ENCODE peak calls at places on chromosomes 3 and 15, in five cellular contexts. U is bronchial epithelial cell, N is lung, H is GM06990, F is AG09319. Y is an unnamed sample.

GRCh38 chr3:184874709-184875644 is 63.0 kb downstream of the VPS8 start:
- DNase-seq in N (no peak), U (peak), H (no peak), F (no peak), Y (peak)

GRCh38 chr15:61380270-61380669 is 151.2 kb upstream of the RORA start:
- DNase-seq in U (no peak), N (no peak), F (no peak), H (no peak), Y (no peak)

GRCh38 chr3:191774485-191774884 is 313.5 kb downstream of the PYDC2 start:
- DNase-seq in H (no peak), N (no peak), F (no peak), U (peak), Y (peak)

GRCh38 chr3:81713018-81713417 is 48.4 kb downstream of the GBE1 start:
- DNase-seq in N (no peak), U (peak), H (no peak), F (no peak), Y (no peak)

GRCh38 chr15:74997161-74997942 is 2.0 kb downstream of the SCAMP5 start:
- DNase-seq in U (no peak), F (no peak), N (no peak), H (no peak), Y (no peak)

GRCh38 chr3:32181801-32182200 is 56.7 kb upstream of the CMTM8 start:
- DNase-seq in N (no peak), U (peak), H (no peak), F (no peak), Y (no peak)

GRCh38 chr3:141795719-141796435 is 32.7 kb downstream of the GRK7 start:
- DNase-seq in N (peak), U (peak), F (peak), H (no peak), Y (peak)

GRCh38 chr3:72490688-72491430 is 357.4 kb downstream of the SHQ1 start:
- DNase-seq in U (no peak), N (no peak), F (no peak), H (no peak), Y (no peak)

GRCh38 chr3:112136959-112137693 is 4.1 kb upstream of the GCSAM start:
- DNase-seq in H (no peak), N (no peak), U (peak), F (no peak), Y (peak)

DNA sequence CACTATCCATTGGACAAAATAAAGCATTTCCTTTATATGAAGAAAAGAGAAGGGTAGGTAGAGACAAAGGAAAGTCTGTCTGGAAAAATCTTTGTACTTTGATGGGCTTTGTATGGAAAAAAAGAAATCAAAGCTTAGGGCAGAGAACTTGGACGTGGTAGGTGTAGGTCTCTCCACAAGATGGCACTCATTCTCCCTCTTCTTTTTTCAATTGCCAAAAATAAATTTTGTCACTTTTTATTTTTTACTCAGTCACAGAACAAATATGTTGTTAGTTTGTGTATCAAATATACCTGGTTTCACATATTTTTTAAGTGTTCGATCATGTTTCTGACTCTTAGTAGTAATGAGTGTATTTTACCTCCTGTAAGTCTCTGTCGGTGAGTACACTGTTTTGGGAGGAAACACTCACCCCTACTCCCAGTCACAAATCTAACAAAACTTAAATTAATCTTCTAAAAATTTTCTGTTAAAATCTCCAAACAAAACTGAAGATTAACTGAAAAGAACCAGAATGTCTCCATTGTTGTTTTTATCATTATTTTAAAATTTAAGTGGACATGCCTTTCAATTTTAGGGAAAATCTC is 415.8 kb upstream of the GOLIM4 start:
- DNase-seq in U (peak), N (no peak), H (peak), F (no peak), Y (peak)
- TF ChIP-seq CTCF in U (peak), N (no peak), H (peak), F (peak), Y (peak)

DNA sequence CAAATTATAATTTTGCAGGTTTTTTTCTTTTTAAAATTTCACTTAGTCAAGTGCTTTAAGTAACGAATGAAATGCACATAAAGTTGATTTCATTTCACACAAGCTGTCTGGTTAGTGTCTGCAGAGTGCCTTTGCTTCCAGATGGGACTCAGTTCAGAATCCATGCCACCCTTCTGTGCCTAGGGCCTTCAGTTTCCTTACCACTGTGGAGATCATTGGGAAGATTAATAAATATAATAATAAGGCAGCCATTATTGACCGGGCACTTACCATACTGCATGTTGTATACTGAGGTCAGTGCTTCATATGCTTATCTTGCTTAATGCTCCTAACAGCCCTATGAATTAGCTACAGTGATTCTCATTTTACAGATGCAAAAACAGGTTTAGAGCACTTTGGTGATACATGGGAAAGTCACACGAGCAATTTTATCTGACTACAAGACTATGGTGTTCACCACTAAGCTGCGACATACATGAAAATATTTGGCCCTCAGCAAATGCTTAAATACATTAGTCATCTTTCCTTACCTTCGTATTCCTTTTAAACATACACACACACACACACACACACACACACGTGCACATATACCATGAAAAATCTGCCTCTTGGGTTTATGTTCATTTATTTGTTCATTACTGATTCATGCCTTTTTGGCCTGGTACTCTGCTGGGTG is 3.0 kb downstream of the NMNAT3 start:
- DNase-seq in H (no peak), F (no peak), U (peak), N (no peak), Y (no peak)
- TF ChIP-seq CTCF in H (no peak), F (no peak), U (no peak), N (no peak), Y (no peak)

DNA sequence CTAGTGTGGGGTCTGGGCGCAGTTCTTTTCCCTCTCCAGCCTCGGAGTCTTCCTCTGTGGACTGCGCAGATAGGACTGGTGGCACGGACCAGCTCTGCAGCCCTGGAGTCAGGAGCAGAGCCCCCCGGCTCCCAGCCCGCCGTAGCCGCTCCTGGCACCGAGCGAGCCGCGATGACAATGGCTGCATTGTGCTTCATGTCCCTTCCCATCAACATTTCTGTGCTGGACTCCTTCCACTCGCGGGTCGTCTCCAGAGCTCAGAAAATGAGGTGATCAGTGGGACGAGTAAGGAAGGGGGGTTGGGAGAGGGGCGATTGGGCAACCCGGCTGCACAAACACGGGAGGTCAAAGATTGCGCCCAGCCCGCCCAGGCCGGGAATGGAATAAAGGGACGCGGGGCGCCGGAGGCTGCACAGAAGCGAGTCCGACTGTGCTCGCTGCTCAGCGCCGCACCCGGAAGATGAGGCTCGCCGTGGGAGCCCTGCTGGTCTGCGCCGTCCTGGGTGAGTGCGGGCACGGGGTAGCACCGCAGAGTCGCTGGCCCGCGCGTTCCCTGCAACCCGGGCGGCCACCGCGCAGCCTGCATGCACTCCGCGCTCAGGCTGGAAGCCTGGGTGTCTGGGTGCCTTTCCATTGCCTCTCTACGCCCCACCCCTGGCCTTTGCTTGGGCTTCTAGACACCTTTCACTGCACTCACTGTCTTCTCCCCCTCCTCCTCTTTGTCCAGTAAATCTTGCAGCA is at the start of gene TF:
- DNase-seq in H (no peak), N (no peak), U (no peak), F (no peak), Y (no peak)
- TF ChIP-seq CTCF in H (no peak), N (no peak), U (no peak), F (no peak), Y (no peak)

DNA sequence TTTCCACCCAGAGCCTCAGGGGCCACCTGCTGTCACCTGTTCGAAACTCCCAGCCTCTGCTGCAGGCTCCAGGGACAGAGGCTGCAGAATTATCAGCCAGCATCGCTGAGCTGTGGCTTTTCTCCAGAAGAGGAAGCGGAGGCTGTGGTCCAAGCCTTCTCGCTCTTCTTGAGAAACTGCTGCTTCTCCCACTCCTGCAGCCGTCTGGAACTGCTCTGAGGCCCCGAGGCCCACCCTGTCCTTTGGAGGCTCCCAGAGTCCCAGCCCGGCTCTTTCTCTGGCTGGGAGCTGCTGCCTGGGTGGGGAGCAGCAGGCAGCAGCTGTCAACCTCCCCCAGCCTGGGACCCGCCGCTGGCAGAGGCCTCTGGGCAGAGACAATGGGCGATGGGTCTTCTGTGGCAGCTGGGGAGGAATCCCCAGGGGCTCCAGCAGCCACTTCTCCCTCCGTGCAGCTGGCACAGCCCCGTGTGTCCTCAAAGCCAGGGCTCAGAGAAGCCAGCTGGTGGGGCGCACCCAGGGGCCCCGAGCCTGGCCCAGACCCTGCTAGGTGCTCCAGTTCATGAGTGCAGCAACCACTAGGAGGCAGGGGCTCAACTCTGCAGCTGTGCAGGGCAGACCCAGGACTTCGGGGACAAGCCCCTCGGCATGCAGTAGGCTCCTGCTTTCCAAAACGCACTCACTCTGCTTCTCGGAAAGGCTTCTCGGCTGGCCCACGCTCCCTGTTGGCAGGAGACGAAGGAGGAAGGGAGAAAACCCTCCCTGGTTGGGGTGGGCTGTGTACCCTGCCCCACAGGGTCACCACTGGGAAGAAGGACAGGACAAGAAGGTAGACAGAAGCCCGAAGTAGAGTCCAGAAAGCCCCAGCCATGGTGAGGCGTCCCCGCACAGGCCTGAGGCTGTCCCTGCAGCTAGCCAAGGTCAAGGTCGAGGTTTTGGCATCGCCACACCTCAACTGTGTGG is 49.9 kb upstream of the FURIN start:
- DNase-seq in H (peak), F (no peak), U (no peak), N (no peak), Y (no peak)
- TF ChIP-seq CTCF in H (peak), F (no peak), U (no peak), N (no peak), Y (peak)

GRCh38 chr3:120357807-120358206 is 8.7 kb upstream of the LRRC58 start:
- DNase-seq in N (no peak), F (no peak), H (no peak), U (no peak), Y (no peak)
- TF ChIP-seq CTCF in N (no peak), F (no peak), H (peak), U (no peak), Y (no peak)

GRCh38 chr15:85741662-85742061 is 53.1 kb downstream of the KLHL25 start:
- DNase-seq in F (no peak), H (no peak), N (no peak), U (no peak), Y (no peak)

GRCh38 chr15:85742186-85742751 is 52.5 kb downstream of the KLHL25 start:
- DNase-seq in H (no peak), F (no peak), N (no peak), U (no peak), Y (no peak)

GRCh38 chr15:85741021-85741421 is 53.7 kb downstream of the KLHL25 start:
- DNase-seq in H (no peak), N (no peak), F (no peak), U (no peak), Y (no peak)

GRCh38 chr15:85733415-85733814 is 61.3 kb downstream of the KLHL25 start:
- DNase-seq in U (no peak), H (no peak), F (no peak), N (no peak), Y (no peak)

DNA sequence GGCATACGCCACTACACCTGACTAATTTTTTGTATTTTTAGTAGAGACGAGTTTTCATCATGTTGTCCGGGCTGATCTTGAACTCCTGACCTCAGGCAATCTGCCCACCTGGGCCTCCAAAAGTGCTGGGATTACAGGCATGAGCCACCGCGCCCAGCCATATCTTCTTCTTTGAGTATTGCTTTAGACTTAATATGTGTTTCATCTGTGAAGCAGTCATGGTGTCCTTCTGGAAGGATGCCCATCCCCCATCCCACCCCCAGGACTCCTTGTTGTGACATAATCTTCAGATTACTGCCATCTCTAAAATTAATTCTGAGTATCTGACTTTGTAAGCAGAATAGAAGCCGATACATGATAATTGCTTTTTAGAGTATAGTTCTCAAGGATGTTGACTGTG is 57.7 kb downstream of the KLHL25 start:
- DNase-seq in U (no peak), H (no peak), F (no peak), N (no peak), Y (no peak)
- TF ChIP-seq CTCF in U (no peak), H (no peak), F (no peak), N (no peak), Y (no peak)

DNA sequence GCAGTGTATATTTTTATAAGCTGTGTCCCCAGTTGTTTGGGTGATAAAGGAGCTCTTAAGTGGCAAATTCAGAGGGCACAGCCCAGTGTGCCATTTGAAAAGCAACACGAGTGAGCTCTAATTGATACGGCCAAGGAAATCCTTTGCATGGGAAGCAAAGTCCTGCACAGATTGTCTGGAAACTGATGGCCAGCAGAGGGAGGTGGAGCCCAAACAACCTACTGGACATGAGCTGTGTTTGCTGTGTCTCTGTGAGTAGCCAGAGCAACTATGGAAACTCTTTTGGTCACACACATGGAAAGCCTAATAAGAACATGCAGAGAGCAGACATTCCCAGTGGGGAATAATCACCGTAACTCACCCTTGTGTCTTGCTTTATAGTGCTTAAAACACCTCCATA is 24.4 kb downstream of the ONECUT1 start:
- DNase-seq in H (no peak), U (no peak), F (no peak), N (no peak), Y (peak)
- TF ChIP-seq CTCF in H (no peak), U (peak), F (peak), N (no peak), Y (peak)

DNA sequence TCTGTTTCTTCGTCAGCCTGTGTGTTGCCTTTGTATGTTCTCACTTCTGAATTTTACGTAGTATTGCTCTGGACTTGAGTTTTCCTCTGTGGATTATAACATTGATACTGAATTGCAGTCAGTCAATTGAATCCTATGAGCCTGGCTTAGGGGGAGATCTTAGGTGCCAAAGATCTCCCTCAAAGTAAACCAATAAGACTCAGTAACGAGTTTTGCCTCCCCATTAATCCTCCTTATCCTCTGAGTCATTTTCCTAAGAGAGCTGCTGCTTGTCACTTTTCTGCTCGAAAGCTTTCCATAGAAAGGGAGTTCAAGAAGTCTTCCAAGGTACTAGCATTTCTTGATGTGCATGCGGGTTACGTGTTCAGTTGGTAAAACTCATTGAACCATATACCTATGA is 126.4 kb downstream of the CHDH start:
- DNase-seq in F (no peak), H (no peak), U (no peak), N (no peak), Y (no peak)
- TF ChIP-seq CTCF in F (no peak), H (no peak), U (no peak), N (no peak), Y (no peak)

Y was measured in HFFc6.